ENCODE peak calls at places on chromosomes 16 and 17, in five cellular contexts. G, S, F, W and O are unnamed samples.

GRCh38 chr16:82878466-82878865 is 251.7 kb downstream of the CDH13 start:
- ATAC-seq in G (no peak), F (no peak), S (no peak), W (no peak), O (no peak)

GRCh38 chr16:24125199-24125598 is 130.9 kb upstream of the CACNG3 start:
- ATAC-seq in W (no peak), S (no peak), F (no peak), G (no peak), O (no peak)

GRCh38 chr17:10727192-10727591 is 2.6 kb downstream of the TMEM220 start:
- ATAC-seq in S (no peak), F (no peak), G (no peak), W (no peak), O (no peak)

GRCh38 chr16:1331712-1332617 is 1.5 kb upstream of the BAIAP3 start:
- ATAC-seq in G (peak), W (peak), S (peak), F (peak), O (peak)

GRCh38 chr16:9954181-9954580 is 228.0 kb downstream of the GRIN2A start:
- ATAC-seq in W (no peak), F (no peak), G (no peak), S (no peak), O (no peak)

GRCh38 chr17:38926290-38927070 is 1.1 kb downstream of the LASP1NB start:
- ATAC-seq in G (no peak), S (peak), W (peak), F (no peak), O (no peak)

GRCh38 chr17:79803997-79804855 is 7.3 kb upstream of the CBX8 start:
- ATAC-seq in S (no peak), G (peak), F (no peak), W (peak), O (no peak)

GRCh38 chr16:12543700-12544476 is 259.8 kb downstream of the CPPED1 start:
- ATAC-seq in G (peak), S (no peak), W (peak), F (no peak), O (no peak)

GRCh38 chr16:67482260-67482924 is 955 bp downstream of the AGRP start:
- ATAC-seq in S (no peak), W (no peak), F (no peak), G (no peak), O (no peak)

GRCh38 chr17:2924211-2924610 is 128.0 kb downstream of the RAP1GAP2 start:
- ATAC-seq in F (no peak), S (no peak), G (no peak), W (no peak), O (no peak)

GRCh38 chr16:56202036-56202435 is 10.7 kb downstream of the GNAO1 start:
- ATAC-seq in G (no peak), W (no peak), F (no peak), S (no peak), O (no peak)

GRCh38 chr17:6442775-6443174 is 1.5 kb upstream of the PIMREG start:
- ATAC-seq in G (no peak), S (no peak), F (no peak), W (no peak), O (no peak)

GRCh38 chr17:6439951-6440350 is 4.3 kb upstream of the PIMREG start:
- ATAC-seq in W (no peak), S (no peak), F (no peak), G (no peak), O (no peak)

GRCh38 chr17:6446516-6447100 is 2.4 kb downstream of the PIMREG start:
- ATAC-seq in G (no peak), S (no peak), F (no peak), W (no peak), O (no peak)

GRCh38 chr17:6444573-6445335 is 499 bp downstream of the PIMREG start:
- ATAC-seq in S (no peak), G (no peak), F (no peak), W (no peak), O (no peak)

DNA sequence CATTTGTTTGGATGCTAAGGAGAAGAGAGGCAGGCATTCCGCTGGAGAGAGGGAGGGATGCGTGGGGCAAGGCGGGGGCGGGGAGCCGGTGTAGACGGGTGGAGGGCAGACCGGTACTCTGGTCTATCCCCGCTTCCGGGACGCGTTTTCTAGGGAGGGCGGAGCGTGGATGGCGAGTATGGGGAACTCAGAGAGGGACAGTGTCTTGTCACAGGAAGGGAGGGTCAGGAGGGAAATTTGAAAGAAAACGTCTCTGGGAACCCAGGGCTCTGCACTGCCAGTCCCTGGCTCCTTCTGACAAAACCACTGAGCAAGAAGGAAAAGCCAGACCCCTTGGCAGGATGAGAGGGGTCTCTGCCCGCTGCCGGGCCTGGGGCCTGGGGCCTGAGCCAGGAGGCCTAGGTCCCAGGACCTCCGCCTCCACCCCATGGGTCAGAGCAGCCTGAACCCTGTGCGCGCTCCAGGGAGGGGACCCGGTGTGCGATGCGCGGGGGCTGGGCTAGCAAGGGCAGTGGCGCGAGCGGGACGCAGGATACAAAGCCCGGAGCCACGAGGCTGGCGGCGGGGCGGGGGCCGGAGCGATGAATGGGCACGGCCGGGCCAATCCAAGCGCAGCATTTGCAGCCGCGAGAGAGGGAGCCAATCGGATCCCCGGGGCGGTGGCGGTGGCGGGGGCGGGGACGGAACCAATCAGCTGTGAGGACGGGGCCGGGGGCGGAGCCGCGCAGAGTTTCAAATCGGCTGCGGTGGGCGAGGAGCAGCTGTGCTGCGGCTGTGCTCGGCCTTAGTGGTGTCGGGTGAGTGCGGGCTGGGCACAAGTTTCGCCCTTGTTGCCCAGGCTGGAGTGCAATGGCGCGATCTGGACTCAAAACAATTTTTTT is at the start of gene PIMREG:
- ATAC-seq in S (peak), W (peak), F (peak), G (peak), O (peak)
- TF ChIP-seq POLR2AphosphoS5 in S (no peak), W (peak), F (no peak), G (peak), O (no peak)

DNA sequence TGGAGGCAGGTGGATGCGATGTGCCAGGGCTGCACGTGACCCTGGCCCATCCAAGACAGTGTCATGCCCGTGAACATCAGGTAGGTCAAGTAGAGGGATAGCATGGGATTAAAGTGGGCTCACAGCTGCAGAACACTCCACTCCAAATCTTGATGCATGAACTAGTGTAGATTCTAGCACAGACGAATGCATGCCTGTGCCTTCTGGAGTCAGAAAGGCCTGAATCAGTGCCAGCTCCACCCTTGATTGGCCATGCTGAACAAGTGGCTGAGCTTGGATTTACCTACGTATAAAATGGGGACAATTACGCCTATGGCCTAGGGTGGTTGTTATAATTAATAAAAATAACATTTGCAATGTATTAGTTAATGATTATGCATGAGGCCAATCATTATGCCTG is 10.6 kb downstream of the IRX3 start:
- ATAC-seq in W (no peak), F (no peak), S (no peak), G (no peak), O (no peak)
- H3K4me3 ChIP-seq in W (no peak), F (no peak), S (no peak), G (no peak), O (no peak)

GRCh38 chr17:28702752-28703150 is 8.9 kb downstream of the PROCA1 start:
- ATAC-seq in W (no peak), G (no peak), S (no peak), F (no peak), O (no peak)

GRCh38 chr17:28700278-28700677 is 11.4 kb downstream of the PROCA1 start:
- ATAC-seq in W (no peak), S (no peak), F (no peak), G (no peak), O (no peak)

GRCh38 chr17:28701987-28702751 is 9.5 kb downstream of the PROCA1 start:
- ATAC-seq in W (no peak), G (peak), S (no peak), F (no peak), O (no peak)

GRCh38 chr17:28700830-28701492 is 10.7 kb downstream of the PROCA1 start:
- ATAC-seq in F (no peak), G (no peak), S (no peak), W (no peak), O (no peak)

GRCh38 chr17:28698253-28698941 is 13.3 kb downstream of the PROCA1 start:
- ATAC-seq in W (no peak), G (peak), S (no peak), F (no peak), O (no peak)
- TF ChIP-seq EP300 in W (no peak), G (peak), S (no peak), F (no peak), O (no peak)

DNA sequence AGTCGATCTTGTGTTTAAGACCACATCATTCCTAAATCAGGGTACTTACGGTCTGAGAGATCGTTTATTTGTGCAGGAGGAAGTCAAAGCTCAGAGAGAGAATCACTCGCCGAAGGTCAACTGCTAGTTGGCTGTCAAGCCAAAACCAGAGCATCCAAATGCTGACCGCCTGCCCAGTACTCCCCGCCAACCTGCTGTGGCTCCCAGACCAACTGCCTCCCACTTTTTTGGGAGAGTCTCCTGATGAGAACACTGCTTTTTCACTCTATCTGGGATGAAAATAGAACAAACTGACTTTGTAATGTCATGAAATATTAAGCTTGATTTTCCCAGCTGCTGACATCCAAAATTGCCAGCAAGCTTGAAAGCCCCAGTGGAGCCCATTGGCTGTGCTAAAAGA is 125.9 kb upstream of the CDH5 start:
- ATAC-seq in F (no peak), G (no peak), W (no peak), S (no peak), O (no peak)
- TF ChIP-seq POLR2AphosphoS5 in F (no peak), G (no peak), W (no peak), S (no peak), O (no peak)

GRCh38 chr16:29678691-29679267 is at the start of gene QPRT:
- ATAC-seq in G (peak), S (peak), F (peak), W (peak), O (peak)
- H3K4me3 ChIP-seq in G (peak), S (peak), F (no peak), W (peak), O (no peak)

GRCh38 chr16:3400779-3401688 is at the start of the genes ZNF174 and ZSCAN32:
- ATAC-seq in G (peak), S (peak), F (peak), W (peak), O (peak)
- TF ChIP-seq EP300 in G (peak), S (peak), F (no peak), W (no peak), O (no peak)

GRCh38 chr16:22948603-22949368 is 134.8 kb downstream of the HS3ST2 start:
- ATAC-seq in S (peak), F (peak), G (peak), W (peak), O (peak)
- TF ChIP-seq POLR2AphosphoS5 in S (no peak), F (no peak), G (no peak), W (no peak), O (peak)

DNA sequence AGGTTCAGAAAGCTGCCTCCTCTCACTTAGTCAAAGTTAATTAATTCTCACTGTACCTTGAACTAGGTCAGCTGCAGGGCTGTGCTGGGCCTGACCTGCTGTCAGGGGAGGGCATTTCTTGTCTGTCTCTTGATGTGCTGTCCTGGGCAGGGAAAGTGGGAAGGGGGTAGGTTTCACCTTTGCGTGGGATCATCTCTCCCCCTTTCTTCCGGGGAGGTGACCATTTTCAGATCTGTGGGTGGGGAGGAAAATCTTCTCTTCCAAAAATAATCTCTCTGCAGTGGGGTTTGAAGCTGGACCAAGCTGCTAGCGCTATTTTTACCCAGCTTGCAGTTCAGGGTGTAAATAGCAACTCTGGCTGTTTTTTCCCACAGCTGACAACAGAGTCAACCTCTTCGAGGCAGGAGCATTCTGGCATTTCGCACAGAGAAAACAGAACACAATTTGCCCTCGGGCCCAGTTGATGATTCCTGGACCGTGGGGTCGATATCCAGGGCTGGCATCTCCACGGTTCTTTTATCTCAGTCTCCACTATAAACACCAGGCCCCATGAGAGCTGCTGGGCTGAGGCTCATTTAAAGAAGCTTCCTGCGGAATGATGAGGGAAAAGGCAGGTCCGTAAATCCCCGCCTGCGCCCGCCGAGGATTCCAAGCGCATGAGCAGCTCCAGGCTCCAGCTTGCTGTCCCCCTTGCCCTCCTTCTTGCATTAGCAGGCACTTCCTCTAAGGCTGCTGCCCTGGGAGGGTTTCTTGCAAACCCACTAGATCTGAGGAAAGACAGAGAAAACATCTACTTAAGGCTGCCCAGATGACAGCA is 93.8 kb downstream of the YPEL2 start:
- ATAC-seq in S (no peak), F (no peak), G (peak), W (peak), O (peak)
- H3K4me3 ChIP-seq in S (no peak), F (no peak), G (peak), W (no peak), O (no peak)